ENCODE peak calls at places on chromosomes 12 and 14, in four cellular contexts. One of them, this sample, is unnamed.

GRCh38 chr12:26441434-26441833 is 246.1 kb downstream of the SSPN start:
- DNase-seq in sciatic nerve: no peak
- DNase-seq in H4: no peak
- DNase-seq in HFF-Myc: no peak
- DNase-seq in this sample: no peak

GRCh38 chr12:19186722-19187661 is 57.5 kb downstream of the PLEKHA5 start:
- DNase-seq in HFF-Myc: peak
- DNase-seq in H4: peak
- DNase-seq in sciatic nerve: no peak
- DNase-seq in this sample: peak

GRCh38 chr12:52834727-52835001 is 553 bp upstream of the KRT79 start:
- DNase-seq in H4: no peak
- DNase-seq in HFF-Myc: no peak
- DNase-seq in sciatic nerve: no peak
- DNase-seq in this sample: no peak

GRCh38 chr12:53044896-53045571 is 4.8 kb upstream of the TNS2 start:
- DNase-seq in HFF-Myc: no peak
- DNase-seq in sciatic nerve: peak
- DNase-seq in H4: no peak
- DNase-seq in this sample: no peak

GRCh38 chr12:95942532-95943230 is at the start of gene CCDC38:
- DNase-seq in H4: peak
- DNase-seq in HFF-Myc: peak
- DNase-seq in sciatic nerve: peak
- DNase-seq in this sample: no peak

GRCh38 chr12:34363050-34363673 is 340.9 kb downstream of the ALG10 start:
- DNase-seq in sciatic nerve: no peak
- DNase-seq in HFF-Myc: no peak
- DNase-seq in H4: no peak
- DNase-seq in this sample: no peak

GRCh38 chr14:25009891-25010290 is 40.1 kb downstream of the STXBP6 start:
- DNase-seq in sciatic nerve: no peak
- DNase-seq in H4: peak
- DNase-seq in HFF-Myc: peak
- DNase-seq in this sample: no peak

GRCh38 chr14:22210906-22211305 is 378.1 kb downstream of the DAD1 start:
- DNase-seq in sciatic nerve: no peak
- DNase-seq in H4: no peak
- DNase-seq in HFF-Myc: no peak
- DNase-seq in this sample: no peak

GRCh38 chr12:111180830-111181726 is 187.8 kb downstream of the PHETA1 start:
- DNase-seq in HFF-Myc: peak
- DNase-seq in sciatic nerve: peak
- DNase-seq in H4: no peak
- DNase-seq in this sample: no peak

GRCh38 chr12:27015730-27016076 is 1.5 kb upstream of the TM7SF3 start:
- DNase-seq in sciatic nerve: no peak
- DNase-seq in HFF-Myc: no peak
- DNase-seq in H4: peak
- DNase-seq in this sample: no peak

GRCh38 chr12:29901585-29901984 is 117.8 kb upstream of the TMTC1 start:
- DNase-seq in sciatic nerve: no peak
- DNase-seq in H4: no peak
- DNase-seq in HFF-Myc: no peak
- DNase-seq in this sample: no peak

GRCh38 chr14:59356298-59356697 is 108.9 kb downstream of the GPR135 start:
- DNase-seq in H4: no peak
- DNase-seq in sciatic nerve: no peak
- DNase-seq in HFF-Myc: no peak
- DNase-seq in this sample: no peak

GRCh38 chr14:37697489-37698121 is 102.2 kb downstream of the TTC6 start:
- DNase-seq in H4: peak
- DNase-seq in HFF-Myc: peak
- DNase-seq in sciatic nerve: no peak
- DNase-seq in this sample: no peak

GRCh38 chr12:5966486-5967095 is 21.5 kb upstream of the ANO2 start:
- DNase-seq in sciatic nerve: no peak
- DNase-seq in H4: no peak
- DNase-seq in HFF-Myc: no peak
- DNase-seq in this sample: no peak

GRCh38 chr14:101477648-101478047 is 83.6 kb upstream of the DIO3 start:
- DNase-seq in sciatic nerve: no peak
- DNase-seq in HFF-Myc: no peak
- DNase-seq in H4: no peak
- DNase-seq in this sample: no peak

GRCh38 chr14:53571990-53572389 is 384.6 kb downstream of the BMP4 start:
- DNase-seq in H4: no peak
- DNase-seq in sciatic nerve: no peak
- DNase-seq in HFF-Myc: peak
- DNase-seq in this sample: no peak

GRCh38 chr12:12297201-12297830 is 30.5 kb upstream of the LRP6 start:
- DNase-seq in sciatic nerve: no peak
- DNase-seq in H4: no peak
- DNase-seq in HFF-Myc: no peak
- DNase-seq in this sample: no peak

GRCh38 chr14:63286071-63286470 is 32.7 kb downstream of the GPHB5 start:
- DNase-seq in sciatic nerve: no peak
- DNase-seq in HFF-Myc: no peak
- DNase-seq in H4: no peak
- DNase-seq in this sample: no peak

GRCh38 chr12:59695379-59695778 is 99.5 kb downstream of the SLC16A7 start:
- DNase-seq in sciatic nerve: no peak
- DNase-seq in HFF-Myc: no peak
- DNase-seq in H4: no peak
- DNase-seq in this sample: no peak

GRCh38 chr12:70002097-70002911 is 177.3 kb downstream of the MYRFL start:
- DNase-seq in H4: no peak
- DNase-seq in sciatic nerve: no peak
- DNase-seq in HFF-Myc: no peak
- DNase-seq in this sample: no peak

GRCh38 chr12:108798551-108799221 is 58.7 kb downstream of the SSH1 start:
- DNase-seq in sciatic nerve: no peak
- DNase-seq in HFF-Myc: no peak
- DNase-seq in H4: no peak
- DNase-seq in this sample: no peak

GRCh38 chr14:22996823-22997301 is 13.1 kb downstream of the C14orf93 start:
- DNase-seq in sciatic nerve: no peak
- DNase-seq in H4: no peak
- DNase-seq in HFF-Myc: no peak
- DNase-seq in this sample: no peak

GRCh38 chr12:110102255-110102654 is 21.9 kb upstream of the IFT81 start:
- DNase-seq in sciatic nerve: no peak
- DNase-seq in H4: peak
- DNase-seq in HFF-Myc: no peak
- DNase-seq in this sample: no peak

GRCh38 chr14:100538566-100539318 is 48.5 kb downstream of the BEGAIN start:
- DNase-seq in sciatic nerve: peak
- DNase-seq in H4: no peak
- DNase-seq in HFF-Myc: no peak
- DNase-seq in this sample: no peak

GRCh38 chr14:29749327-29749726 is 178.3 kb downstream of the PRKD1 start:
- DNase-seq in sciatic nerve: no peak
- DNase-seq in H4: peak
- DNase-seq in HFF-Myc: peak
- DNase-seq in this sample: no peak

GRCh38 chr14:102527255-102528232 is 18.0 kb upstream of the ANKRD9 start:
- DNase-seq in H4: no peak
- DNase-seq in HFF-Myc: no peak
- DNase-seq in sciatic nerve: no peak
- DNase-seq in this sample: no peak

GRCh38 chr14:29941401-29941800 is 13.8 kb upstream of the PRKD1 start:
- DNase-seq in sciatic nerve: no peak
- DNase-seq in HFF-Myc: no peak
- DNase-seq in H4: no peak
- DNase-seq in this sample: no peak

GRCh38 chr14:23321572-23322547 is 603 bp downstream of the PABPN1 start:
- DNase-seq in H4: no peak
- DNase-seq in sciatic nerve: peak
- DNase-seq in HFF-Myc: no peak
- DNase-seq in this sample: no peak